ENCODE peak calls at places on chromosome 1, in eight cellular contexts. L, S, A, U, I, E, F and D are unnamed samples.
A peak's percentile ranks its signal among the peaks of the same experiment; 100 is the strongest.

GRCh38 chr1:6811587-6811986 is 26.3 kb downstream of the CAMTA1 start:
- DNase-seq in L (no peak), F (no peak), A (no peak), E (no peak), S (no peak), U (no peak), I (no peak), D (no peak)

GRCh38 chr1:241842565-241842964 is 5.4 kb upstream of the EXO1 start:
- DNase-seq in I (no peak), F (no peak), E (no peak), L (no peak), U (no peak), S (no peak), A (no peak), D (no peak)

GRCh38 chr1:151774540-151774939 is 11.2 kb upstream of the MRPL9 start:
- DNase-seq in U (no peak), S (no peak), E (no peak), F (no peak), I (no peak), A (no peak), L (peak; percentile 83), D (no peak)

GRCh38 chr1:168893359-168893791 is 164.4 kb upstream of the DPT start:
- DNase-seq in S (no peak), L (no peak), U (no peak), A (peak; percentile 74), I (no peak), E (no peak), F (no peak), D (no peak)

GRCh38 chr1:114355240-114355639 is 155.8 kb downstream of the TRIM33 start:
- DNase-seq in L (no peak), I (no peak), U (no peak), A (no peak), E (no peak), S (no peak), F (no peak), D (no peak)

GRCh38 chr1:235331391-235331790 is 3.0 kb downstream of the GGPS1 start:
- DNase-seq in U (peak; percentile 25), L (no peak), E (no peak), A (no peak), F (no peak), I (no peak), S (no peak), D (no peak)

GRCh38 chr1:2290595-2291510 is 62.7 kb downstream of the SKI start:
- DNase-seq in E (peak; percentile 98), S (peak; percentile 74), A (peak; percentile 93), I (peak; percentile 94), U (no peak), F (no peak), L (peak; percentile 79), D (peak; percentile 95)

GRCh38 chr1:31715097-31715872 is 11.5 kb upstream of the COL16A1 start:
- DNase-seq in S (peak; percentile 90), E (peak; percentile 99), F (peak; percentile 95), A (peak; percentile 99), U (peak; percentile 86), L (peak; percentile 82), I (peak; percentile 97), D (peak; percentile 82)

GRCh38 chr1:42013881-42014470 is 95.3 kb upstream of the HIVEP3 start:
- DNase-seq in I (no peak), E (no peak), L (no peak), U (no peak), S (no peak), F (no peak), A (no peak), D (no peak)

GRCh38 chr1:181128592-181129497 is 40.3 kb downstream of the IER5 start:
- DNase-seq in L (peak; percentile 66), U (no peak), A (no peak), F (peak; percentile 61), E (no peak), I (no peak), S (no peak), D (peak; percentile 84)

GRCh38 chr1:17046043-17046657 is 7.7 kb downstream of the SDHB start:
- DNase-seq in I (no peak), L (peak; percentile 60), F (no peak), S (no peak), U (peak; percentile 63), E (no peak), A (no peak), D (no peak)

GRCh38 chr1:52368383-52369172 is 2.6 kb upstream of the CC2D1B start:
- DNase-seq in A (no peak), S (peak; percentile 69), I (no peak), U (peak; percentile 58), L (no peak), F (peak; percentile 79), E (no peak), D (peak; percentile 90)

GRCh38 chr1:182842265-182842664 is 3.1 kb downstream of the DHX9 start:
- DNase-seq in U (no peak), L (no peak), F (no peak), A (no peak), I (no peak), E (no peak), S (no peak), D (no peak)

GRCh38 chr1:191839891-191840290 is 318.4 kb upstream of the RGS18 start:
- DNase-seq in A (no peak), F (no peak), U (peak; percentile 2), L (no peak), I (no peak), E (no peak), S (no peak), D (no peak)

GRCh38 chr1:156115514-156116374 is 1.2 kb downstream of the LMNA start:
- DNase-seq in U (peak; percentile 41), I (no peak), L (peak; percentile 58), E (no peak), F (no peak), S (peak; percentile 62), A (peak; percentile 87), D (peak; percentile 57)

GRCh38 chr1:218620956-218621355 is 275.8 kb downstream of the TGFB2 start:
- DNase-seq in I (no peak), F (no peak), U (peak; percentile 8), A (no peak), E (no peak), S (no peak), L (no peak), D (no peak)
- TF ChIP-seq EP300 in I (no peak), F (no peak), U (no peak), A (no peak), E (no peak), S (no peak), L (no peak), D (no peak)

GRCh38 chr1:8239306-8240023 is 78.4 kb upstream of the SLC45A1 start:
- DNase-seq in U (peak; percentile 94), I (no peak), A (peak; percentile 76), L (no peak), F (peak; percentile 55), E (no peak), S (peak; percentile 34), D (peak; percentile 41)
- TF ChIP-seq POLR2AphosphoS5 in U (peak; percentile 46), I (no peak), A (no peak), L (no peak), F (no peak), E (no peak), S (no peak), D (no peak)

GRCh38 chr1:66932291-66932690 is 7.5 kb downstream of the MIER1 start:
- DNase-seq in I (no peak), S (no peak), F (no peak), L (no peak), U (no peak), A (no peak), E (no peak), D (no peak)

GRCh38 chr1:66931548-66932124 is 6.8 kb downstream of the MIER1 start:
- DNase-seq in F (no peak), A (no peak), E (no peak), S (no peak), L (no peak), U (no peak), I (no peak), D (no peak)

GRCh38 chr1:66929999-66930822 is 5.4 kb downstream of the MIER1 start:
- DNase-seq in S (peak; percentile 96), A (peak; percentile 97), F (peak; percentile 96), U (peak; percentile 86), L (peak; percentile 97), E (peak; percentile 97), I (peak; percentile 95), D (peak; percentile 99)

GRCh38 chr1:66929691-66929998 is 4.9 kb downstream of the MIER1 start:
- DNase-seq in A (no peak), E (no peak), I (no peak), S (no peak), F (no peak), U (no peak), L (no peak), D (no peak)

GRCh38 chr1:66930823-66931174 is 6.0 kb downstream of the MIER1 start:
- DNase-seq in S (no peak), I (no peak), L (no peak), A (no peak), U (no peak), E (no peak), F (no peak), D (no peak)
- H3K4me1 ChIP-seq in S (peaks cover 70% of the 10 kb centered on the region), I (peaks cover 60% of the 10 kb centered on the region), L (peaks cover 8% of the 10 kb centered on the region), A (no peaks in the 10 kb centered on the region), U (peaks cover 61% of the 10 kb centered on the region), E (peaks cover 69% of the 10 kb centered on the region), F (peaks cover 2% of the 10 kb centered on the region), D (peaks cover 39% of the 10 kb centered on the region)

GRCh38 chr1:116835161-116835560 is 74.6 kb upstream of the PTGFRN start:
- DNase-seq in F (no peak), L (no peak), A (no peak), S (no peak), E (no peak), I (no peak), U (no peak), D (no peak)

GRCh38 chr1:116832932-116833578 is 76.7 kb upstream of the PTGFRN start:
- DNase-seq in A (no peak), S (no peak), U (no peak), L (no peak), I (no peak), F (no peak), E (no peak), D (no peak)

GRCh38 chr1:116833655-116834054 is 76.1 kb upstream of the PTGFRN start:
- DNase-seq in E (no peak), A (no peak), L (no peak), U (no peak), I (no peak), S (no peak), F (no peak), D (no peak)

GRCh38 chr1:116836099-116836498 is 73.6 kb upstream of the PTGFRN start:
- DNase-seq in A (no peak), S (no peak), U (no peak), I (no peak), E (no peak), L (no peak), F (no peak), D (no peak)

GRCh38 chr1:116834605-116835004 is 75.1 kb upstream of the PTGFRN start:
- DNase-seq in L (no peak), I (no peak), S (no peak), U (no peak), E (no peak), F (no peak), A (no peak), D (no peak)
- TF ChIP-seq EP300 in L (no peak), I (no peak), S (no peak), U (no peak), E (no peak), F (no peak), A (no peak), D (no peak)

DNA sequence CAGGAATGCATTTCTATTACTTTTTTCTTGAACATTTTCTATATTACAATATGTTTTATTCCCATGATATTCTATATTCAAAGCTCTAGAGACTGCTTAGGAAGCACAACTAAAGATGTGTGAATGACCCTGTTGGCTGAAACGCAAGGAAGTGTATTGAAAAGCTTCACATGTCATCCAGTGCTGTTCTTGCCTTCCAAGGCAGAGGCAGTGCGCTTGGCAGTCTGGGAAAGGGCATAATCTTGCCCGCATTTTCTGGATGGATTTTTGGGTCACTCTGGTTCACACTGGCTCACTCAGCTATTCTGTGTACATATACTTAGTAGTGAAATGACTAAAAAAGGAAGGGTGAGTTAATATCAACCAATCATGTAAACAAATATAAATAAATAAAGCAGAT is 262.4 kb downstream of the PTPRC start:
- DNase-seq in U (no peak), I (no peak), F (no peak), L (no peak), E (no peak), S (no peak), A (no peak), D (no peak)
- TF ChIP-seq POLR2AphosphoS5 in U (no peak), I (no peak), F (no peak), L (no peak), E (no peak), S (no peak), A (no peak), D (no peak)